ENCODE peak calls at places on chromosomes 4 and X, in seven cellular contexts. X, I, J, Z, K, T and E are unnamed samples.

GRCh38 chrX:53093177-53093655 is 726 bp upstream of the KANTR start:
- DNase-seq in K (peak; percentile 70), X (peak; percentile 91), I (peak; percentile 85), J (peak; percentile 72), Z (peak; percentile 83), T (peak; percentile 87), E (peak; percentile 73)

GRCh38 chrX:47613082-47613481 is 6.6 kb downstream of the SYN1 start:
- DNase-seq in K (no peak), Z (no peak), I (no peak), X (no peak), J (no peak), T (no peak), E (no peak)

GRCh38 chrX:1137531-1137930 is 74.9 kb downstream of the CRLF2 start:
- DNase-seq in X (no peak), K (no peak), J (no peak), T (no peak), Z (no peak), I (no peak), E (peak; percentile 51)

GRCh38 chr4:82784615-82785247 is 13.9 kb downstream of the SCD5 start:
- DNase-seq in J (no peak), X (no peak), K (no peak), Z (peak; percentile 42), I (peak; percentile 31), T (no peak), E (no peak)

GRCh38 chrX:30618160-30618765 is 35.0 kb upstream of the GK start:
- DNase-seq in Z (no peak), T (no peak), X (no peak), K (no peak), J (no peak), I (peak; percentile 28), E (no peak)

GRCh38 chr4:94714761-94715160 is 43.0 kb upstream of the BMPR1B start:
- DNase-seq in K (no peak), T (no peak), Z (no peak), I (peak; percentile 57), J (no peak), X (no peak), E (no peak)

GRCh38 chr4:163967710-163968109 is 473.2 kb downstream of the TMA16 start:
- DNase-seq in X (no peak), I (no peak), J (no peak), Z (no peak), T (no peak), K (no peak), E (no peak)

GRCh38 chrX:54043696-54044125 is 562 bp downstream of the PHF8 start:
- DNase-seq in J (no peak), K (no peak), T (peak; percentile 49), I (peak; percentile 48), X (peak; percentile 77), Z (no peak), E (no peak)

GRCh38 chr4:82493721-82494425 is 63.5 kb downstream of the ENOPH1 start:
- DNase-seq in I (peak; percentile 1), T (no peak), Z (no peak), K (no peak), J (no peak), X (no peak), E (no peak)

GRCh38 chrX:155632424-155633100 is 19.8 kb upstream of the TMLHE start:
- DNase-seq in J (no peak), K (no peak), T (no peak), I (peak; percentile 64), Z (no peak), X (no peak), E (no peak)

GRCh38 chrX:66872771-66873170 is 233.9 kb upstream of the EDA2R start:
- DNase-seq in J (no peak), X (no peak), T (no peak), K (no peak), Z (no peak), I (no peak), E (no peak)

GRCh38 chr4:82787342-82787741 is 11.3 kb downstream of the SCD5 start:
- DNase-seq in K (no peak), I (no peak), Z (peak; percentile 54), T (no peak), X (no peak), J (no peak), E (no peak)

GRCh38 chr4:88618782-88619485 is 26.7 kb downstream of the HERC3 start:
- DNase-seq in T (no peak), I (no peak), Z (no peak), X (no peak), J (no peak), K (no peak), E (no peak)
- H3K4me1 ChIP-seq in T (peaks cover 6% of the 10 kb centered on the region), I (no peaks in the 10 kb centered on the region), Z (peaks cover 50% of the 10 kb centered on the region), X (peaks cover 2% of the 10 kb centered on the region), J (no peaks in the 10 kb centered on the region), K (peaks cover 21% of the 10 kb centered on the region), E (peaks cover 68% of the 10 kb centered on the region)

DNA sequence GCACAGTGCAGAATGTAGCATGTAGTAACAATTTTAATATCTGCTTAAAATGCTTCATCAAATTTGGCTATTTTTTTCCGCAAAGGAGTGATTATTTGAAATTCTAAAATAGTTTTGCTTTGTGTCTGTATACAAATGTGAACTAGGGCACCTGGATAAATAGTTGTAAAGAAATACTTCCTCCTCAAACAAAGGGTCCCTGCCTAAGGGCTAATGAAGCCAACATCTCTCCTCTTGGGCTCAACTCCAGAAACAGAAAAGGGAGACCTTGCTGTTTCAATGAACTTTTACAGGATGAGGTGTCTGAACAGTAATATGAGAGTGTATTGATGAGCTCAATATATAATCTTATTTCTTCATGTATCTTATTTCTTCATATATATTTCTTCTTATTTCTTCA is 30.8 kb upstream of the SCOC start:
- DNase-seq in X (no peak), T (no peak), K (no peak), Z (no peak), I (no peak), J (no peak), E (no peak)
- H3K27me3 ChIP-seq in X (no peaks in the 10 kb centered on the region), T (no peaks in the 10 kb centered on the region), K (no peaks in the 10 kb centered on the region), Z (no peaks in the 10 kb centered on the region), I (no peaks in the 10 kb centered on the region), J (no peaks in the 10 kb centered on the region), E (no peaks in the 10 kb centered on the region)

GRCh38 chrX:45774961-45775360 is 574.3 kb upstream of the DIPK2B start:
- DNase-seq in K (no peak), Z (no peak), X (no peak), I (no peak), T (no peak), J (peak; percentile 38), E (no peak)

GRCh38 chrX:45781901-45782553 is 581.4 kb upstream of the DIPK2B start:
- DNase-seq in J (no peak), K (no peak), I (peak; percentile 78), T (no peak), Z (no peak), X (no peak), E (no peak)

GRCh38 chrX:45775462-45775861 is 574.8 kb upstream of the DIPK2B start:
- DNase-seq in K (no peak), J (no peak), Z (no peak), T (no peak), X (no peak), I (peak; percentile 71), E (peak; percentile 62)

GRCh38 chrX:45783002-45783401 is 582.3 kb upstream of the DIPK2B start:
- DNase-seq in J (no peak), Z (no peak), X (no peak), K (no peak), T (no peak), I (no peak), E (no peak)

GRCh38 chrX:45778621-45779020 is 577.9 kb upstream of the DIPK2B start:
- DNase-seq in I (no peak), J (no peak), X (no peak), T (no peak), Z (no peak), K (no peak), E (no peak)
- H3K4me1 ChIP-seq in I (peaks cover 5% of the 10 kb centered on the region), J (no peaks in the 10 kb centered on the region), X (no peaks in the 10 kb centered on the region), T (peaks cover 6% of the 10 kb centered on the region), Z (no peaks in the 10 kb centered on the region), K (no peaks in the 10 kb centered on the region), E (peaks cover 77% of the 10 kb centered on the region)

DNA sequence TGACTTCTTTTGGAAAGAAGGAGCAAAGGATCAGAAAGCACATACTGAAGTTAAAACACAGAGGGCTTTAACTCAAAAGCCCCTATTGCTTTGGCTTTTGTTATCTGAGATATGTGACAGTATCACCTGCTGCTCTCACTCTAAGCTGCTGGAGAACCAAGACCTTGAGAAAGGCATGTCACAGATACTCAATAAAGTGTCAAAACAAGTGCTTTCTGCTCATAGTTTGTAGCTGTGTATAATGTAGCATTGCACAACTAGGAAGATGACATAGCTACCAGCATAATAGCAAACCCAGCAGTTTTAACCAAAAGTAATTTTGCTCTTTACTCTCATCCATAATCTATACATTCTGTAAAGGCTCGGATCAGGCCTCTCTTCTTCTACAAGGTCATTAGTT is 159.6 kb downstream of the LHFPL1 start:
- DNase-seq in I (no peak), Z (no peak), T (no peak), X (no peak), J (no peak), K (no peak), E (no peak)
- H3K27me3 ChIP-seq in I (no peaks in the 10 kb centered on the region), Z (no peaks in the 10 kb centered on the region), T (no peaks in the 10 kb centered on the region), X (no peaks in the 10 kb centered on the region), J (no peaks in the 10 kb centered on the region), K (no peaks in the 10 kb centered on the region), E (no peaks in the 10 kb centered on the region)

GRCh38 chr4:112517067-112517588 is 1.1 kb upstream of the NEUROG2 start:
- DNase-seq in T (no peak), I (no peak), Z (no peak), K (no peak), J (no peak), X (no peak), E (no peak)

GRCh38 chr4:112516076-112516385 is at the start of gene NEUROG2:
- DNase-seq in J (no peak), T (no peak), Z (no peak), I (no peak), X (no peak), K (no peak), E (no peak)

GRCh38 chr4:112518675-112519074 is 2.7 kb upstream of the NEUROG2 start:
- DNase-seq in K (no peak), X (no peak), Z (no peak), J (no peak), T (no peak), I (no peak), E (no peak)

GRCh38 chr4:112516401-112517066 is 554 bp upstream of the NEUROG2 start:
- DNase-seq in K (no peak), X (no peak), J (no peak), Z (no peak), I (no peak), T (no peak), E (no peak)

DNA sequence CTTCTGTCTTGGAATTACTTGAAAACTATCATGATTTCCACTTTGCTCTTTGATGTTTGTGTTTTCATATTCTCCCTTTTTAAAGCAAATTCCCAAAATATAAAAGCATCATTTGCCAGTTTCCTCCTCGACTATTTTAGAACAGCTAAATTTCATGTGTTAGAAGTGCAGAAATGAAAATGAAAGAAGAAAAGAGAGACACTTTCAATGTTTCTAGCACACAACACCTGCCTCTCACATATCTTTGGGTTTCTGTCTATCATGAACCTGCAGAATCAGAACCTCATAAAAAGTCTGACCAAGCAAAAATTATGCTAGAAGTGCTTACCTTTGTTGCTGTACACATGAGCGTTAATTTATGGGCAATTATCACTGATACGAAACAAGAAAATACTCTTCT is 1.9 kb upstream of the NEUROG2 start:
- DNase-seq in I (no peak), X (no peak), Z (no peak), J (no peak), T (no peak), K (no peak), E (no peak)
- H3K4me1 ChIP-seq in I (peaks cover 33% of the 10 kb centered on the region), X (peaks cover 27% of the 10 kb centered on the region), Z (peaks cover 50% of the 10 kb centered on the region), J (peaks cover 7% of the 10 kb centered on the region), T (peaks cover 44% of the 10 kb centered on the region), K (peaks cover 35% of the 10 kb centered on the region), E (peaks cover 7% of the 10 kb centered on the region)